ENCODE peak calls at places on chromosomes 12 and 14, in six cellular contexts. One of them, this sample, is unnamed.
A peak's percentile ranks its signal among the peaks of the same experiment; 100 is the strongest.

GRCh38 chr12:100208834-100209233 is 8.2 kb downstream of the ACTR6 start:
- DNase-seq in tibial artery: no peak
- DNase-seq in mesendoderm: no peak
- DNase-seq in sigmoid colon: no peak
- DNase-seq in heart left ventricle: no peak
- DNase-seq in upper lobe of right lung: no peak
- DNase-seq in this sample: no peak

GRCh38 chr12:102551186-102551585 is 70.8 kb upstream of the IGF1 start:
- DNase-seq in tibial artery: no peak
- DNase-seq in heart left ventricle: no peak
- DNase-seq in upper lobe of right lung: no peak
- DNase-seq in sigmoid colon: no peak
- DNase-seq in mesendoderm: no peak
- DNase-seq in this sample: no peak

GRCh38 chr14:104665663-104666522 is 23.5 kb upstream of the INF2 start:
- DNase-seq in upper lobe of right lung: peak; percentile 77
- DNase-seq in sigmoid colon: peak; percentile 61
- DNase-seq in heart left ventricle: no peak
- DNase-seq in mesendoderm: peak; percentile 85
- DNase-seq in tibial artery: no peak
- DNase-seq in this sample: peak; percentile 42

GRCh38 chr14:24392327-24393098 is 6.3 kb upstream of the NYNRIN start:
- DNase-seq in sigmoid colon: no peak
- DNase-seq in mesendoderm: peak; percentile 56
- DNase-seq in tibial artery: no peak
- DNase-seq in heart left ventricle: no peak
- DNase-seq in upper lobe of right lung: no peak
- DNase-seq in this sample: no peak

GRCh38 chr14:98957211-98958047 is 314.6 kb downstream of the BCL11B start:
- DNase-seq in upper lobe of right lung: no peak
- DNase-seq in mesendoderm: no peak
- DNase-seq in tibial artery: peak; percentile 83
- DNase-seq in sigmoid colon: peak; percentile 86
- DNase-seq in heart left ventricle: peak; percentile 56
- DNase-seq in this sample: peak; percentile 85

GRCh38 chr14:39109893-39110715 is 4.0 kb upstream of the GEMIN2 start:
- DNase-seq in heart left ventricle: no peak
- DNase-seq in sigmoid colon: no peak
- DNase-seq in tibial artery: no peak
- DNase-seq in upper lobe of right lung: no peak
- DNase-seq in mesendoderm: no peak
- DNase-seq in this sample: no peak

GRCh38 chr14:21096438-21096837 is 2.0 kb downstream of the ZNF219 start:
- DNase-seq in tibial artery: no peak
- DNase-seq in heart left ventricle: no peak
- DNase-seq in upper lobe of right lung: no peak
- DNase-seq in sigmoid colon: no peak
- DNase-seq in mesendoderm: no peak
- DNase-seq in this sample: no peak

GRCh38 chr14:36028665-36029064 is 147.9 kb downstream of the PTCSC3 start:
- DNase-seq in upper lobe of right lung: no peak
- DNase-seq in mesendoderm: no peak
- DNase-seq in sigmoid colon: no peak
- DNase-seq in tibial artery: no peak
- DNase-seq in heart left ventricle: no peak
- DNase-seq in this sample: no peak

GRCh38 chr14:93299831-93300230 is 33.0 kb downstream of the BTBD7 start:
- DNase-seq in mesendoderm: no peak
- DNase-seq in heart left ventricle: no peak
- DNase-seq in sigmoid colon: no peak
- DNase-seq in upper lobe of right lung: no peak
- DNase-seq in tibial artery: no peak
- DNase-seq in this sample: no peak

GRCh38 chr12:92503029-92503931 is 199.5 kb upstream of the PLEKHG7 start:
- DNase-seq in heart left ventricle: no peak
- DNase-seq in sigmoid colon: peak; percentile 66
- DNase-seq in upper lobe of right lung: no peak
- DNase-seq in mesendoderm: no peak
- DNase-seq in tibial artery: no peak
- DNase-seq in this sample: peak; percentile 38

GRCh38 chr12:97396989-97397388 is 65.6 kb upstream of the RMST start:
- DNase-seq in sigmoid colon: no peak
- DNase-seq in tibial artery: no peak
- DNase-seq in mesendoderm: peak; percentile 87
- DNase-seq in upper lobe of right lung: no peak
- DNase-seq in heart left ventricle: no peak
- DNase-seq in this sample: no peak

GRCh38 chr14:46999661-47000060 is 348.1 kb upstream of the RPL10L start:
- DNase-seq in heart left ventricle: no peak
- DNase-seq in mesendoderm: no peak
- DNase-seq in sigmoid colon: no peak
- DNase-seq in tibial artery: no peak
- DNase-seq in upper lobe of right lung: no peak
- DNase-seq in this sample: no peak

GRCh38 chr12:56104109-56104814 is at the start of gene PA2G4:
- DNase-seq in upper lobe of right lung: peak; percentile 99
- DNase-seq in heart left ventricle: peak; percentile 99
- DNase-seq in tibial artery: peak; percentile 97
- DNase-seq in sigmoid colon: peak; percentile 99
- DNase-seq in mesendoderm: peak; percentile 100
- DNase-seq in this sample: peak; percentile 98

GRCh38 chr12:98355322-98355721 is 160.1 kb upstream of the TMPO start:
- DNase-seq in tibial artery: no peak
- DNase-seq in sigmoid colon: no peak
- DNase-seq in heart left ventricle: no peak
- DNase-seq in upper lobe of right lung: no peak
- DNase-seq in mesendoderm: peak; percentile 64
- DNase-seq in this sample: no peak

GRCh38 chr14:32252030-32252670 is 49.1 kb upstream of the RNU6-8 start:
- DNase-seq in mesendoderm: peak; percentile 86
- DNase-seq in heart left ventricle: no peak
- DNase-seq in sigmoid colon: peak; percentile 72
- DNase-seq in tibial artery: peak; percentile 51
- DNase-seq in upper lobe of right lung: no peak
- DNase-seq in this sample: peak; percentile 47

GRCh38 chr14:55131782-55132181 is 2.7 kb downstream of the LGALS3 start:
- DNase-seq in heart left ventricle: peak; percentile 51
- DNase-seq in tibial artery: no peak
- DNase-seq in mesendoderm: no peak
- DNase-seq in upper lobe of right lung: no peak
- DNase-seq in sigmoid colon: no peak
- DNase-seq in this sample: no peak

GRCh38 chr14:79328863-79329262 is 882.4 kb downstream of the DIO2 start:
- DNase-seq in sigmoid colon: no peak
- DNase-seq in upper lobe of right lung: no peak
- DNase-seq in mesendoderm: no peak
- DNase-seq in tibial artery: no peak
- DNase-seq in heart left ventricle: no peak
- DNase-seq in this sample: no peak

GRCh38 chr12:108432423-108432822 is 82.7 kb upstream of the FICD start:
- DNase-seq in tibial artery: no peak
- DNase-seq in mesendoderm: no peak
- DNase-seq in sigmoid colon: no peak
- DNase-seq in heart left ventricle: no peak
- DNase-seq in upper lobe of right lung: no peak
- DNase-seq in this sample: no peak

GRCh38 chr14:53610947-53611346 is 345.7 kb downstream of the BMP4 start:
- DNase-seq in heart left ventricle: no peak
- DNase-seq in sigmoid colon: no peak
- DNase-seq in tibial artery: no peak
- DNase-seq in mesendoderm: no peak
- DNase-seq in upper lobe of right lung: no peak
- DNase-seq in this sample: no peak

GRCh38 chr12:62190921-62191746 is 69.1 kb upstream of the USP15 start:
- DNase-seq in mesendoderm: peak; percentile 32
- DNase-seq in heart left ventricle: peak; percentile 26
- DNase-seq in tibial artery: no peak
- DNase-seq in upper lobe of right lung: peak; percentile 62
- DNase-seq in sigmoid colon: no peak
- DNase-seq in this sample: no peak

GRCh38 chr14:36661506-36662257 is at the start of gene PAX9:
- DNase-seq in sigmoid colon: no peak
- DNase-seq in mesendoderm: peak; percentile 98
- DNase-seq in heart left ventricle: peak; percentile 66
- DNase-seq in upper lobe of right lung: peak; percentile 86
- DNase-seq in tibial artery: peak; percentile 77
- DNase-seq in this sample: peak; percentile 79

GRCh38 chr14:78725086-78725485 is 554.9 kb downstream of the NRXN3 start:
- DNase-seq in mesendoderm: peak; percentile 93
- DNase-seq in heart left ventricle: no peak
- DNase-seq in sigmoid colon: no peak
- DNase-seq in tibial artery: no peak
- DNase-seq in upper lobe of right lung: no peak
- DNase-seq in this sample: no peak

GRCh38 chr12:21775130-21775920 is 819 bp upstream of the KCNJ8 start:
- DNase-seq in tibial artery: no peak
- DNase-seq in upper lobe of right lung: no peak
- DNase-seq in sigmoid colon: no peak
- DNase-seq in heart left ventricle: no peak
- DNase-seq in mesendoderm: peak; percentile 8
- DNase-seq in this sample: no peak
- H3K27ac ChIP-seq in tibial artery: peak overlapping the region; percentile 89
- H3K27ac ChIP-seq in upper lobe of right lung: peak overlapping the region; percentile 80
- H3K27ac ChIP-seq in sigmoid colon: peak overlapping the region; percentile 85
- H3K27ac ChIP-seq in heart left ventricle: peak overlapping the region; percentile 96
- H3K27ac ChIP-seq in mesendoderm: no peak overlapping the region
- H3K27ac ChIP-seq in this sample: peak overlapping the region; percentile 96

GRCh38 chr12:2633825-2634200 is 161.0 kb upstream of the FKBP4 start:
- DNase-seq in mesendoderm: no peak
- DNase-seq in tibial artery: no peak
- DNase-seq in sigmoid colon: peak; percentile 25
- DNase-seq in upper lobe of right lung: no peak
- DNase-seq in heart left ventricle: no peak
- DNase-seq in this sample: no peak

GRCh38 chr12:2634481-2634880 is 160.3 kb upstream of the FKBP4 start:
- DNase-seq in tibial artery: no peak
- DNase-seq in sigmoid colon: no peak
- DNase-seq in upper lobe of right lung: peak; percentile 20
- DNase-seq in mesendoderm: no peak
- DNase-seq in heart left ventricle: no peak
- DNase-seq in this sample: no peak

GRCh38 chr12:2636741-2637140 is 158.0 kb upstream of the FKBP4 start:
- DNase-seq in upper lobe of right lung: no peak
- DNase-seq in mesendoderm: no peak
- DNase-seq in heart left ventricle: no peak
- DNase-seq in tibial artery: no peak
- DNase-seq in sigmoid colon: peak; percentile 33
- DNase-seq in this sample: no peak

GRCh38 chr12:2631613-2632350 is 163.0 kb upstream of the FKBP4 start:
- DNase-seq in sigmoid colon: no peak
- DNase-seq in upper lobe of right lung: no peak
- DNase-seq in tibial artery: no peak
- DNase-seq in mesendoderm: no peak
- DNase-seq in heart left ventricle: peak; percentile 69
- DNase-seq in this sample: peak; percentile 34

GRCh38 chr12:2633176-2633824 is 161.5 kb upstream of the FKBP4 start:
- DNase-seq in heart left ventricle: no peak
- DNase-seq in upper lobe of right lung: peak; percentile 49
- DNase-seq in mesendoderm: no peak
- DNase-seq in sigmoid colon: peak; percentile 46
- DNase-seq in tibial artery: no peak
- DNase-seq in this sample: no peak
- H3K27ac ChIP-seq in heart left ventricle: peak overlapping the region; percentile 81
- H3K27ac ChIP-seq in upper lobe of right lung: no peak overlapping the region
- H3K27ac ChIP-seq in mesendoderm: no peak overlapping the region
- H3K27ac ChIP-seq in sigmoid colon: no peak overlapping the region
- H3K27ac ChIP-seq in tibial artery: no peak overlapping the region
- H3K27ac ChIP-seq in this sample: no peak overlapping the region

GRCh38 chr14:59252772-59253500 is 64.5 kb downstream of the DAAM1 start:
- DNase-seq in heart left ventricle: no peak
- DNase-seq in sigmoid colon: no peak
- DNase-seq in upper lobe of right lung: no peak
- DNase-seq in mesendoderm: no peak
- DNase-seq in tibial artery: no peak
- DNase-seq in this sample: no peak
- H3K27ac ChIP-seq in heart left ventricle: peak overlapping the region; percentile 89
- H3K27ac ChIP-seq in sigmoid colon: peak overlapping the region; percentile 87
- H3K27ac ChIP-seq in upper lobe of right lung: peak overlapping the region; percentile 88
- H3K27ac ChIP-seq in mesendoderm: no peak overlapping the region
- H3K27ac ChIP-seq in tibial artery: peak overlapping the region; percentile 72
- H3K27ac ChIP-seq in this sample: peak overlapping the region; percentile 93

GRCh38 chr12:117038919-117039318 is 60.3 kb downstream of the TESC start:
- DNase-seq in sigmoid colon: no peak
- DNase-seq in tibial artery: no peak
- DNase-seq in upper lobe of right lung: no peak
- DNase-seq in mesendoderm: no peak
- DNase-seq in heart left ventricle: no peak
- DNase-seq in this sample: no peak
- H3K27ac ChIP-seq in sigmoid colon: no peak overlapping the region
- H3K27ac ChIP-seq in tibial artery: no peak overlapping the region
- H3K27ac ChIP-seq in upper lobe of right lung: no peak overlapping the region
- H3K27ac ChIP-seq in mesendoderm: no peak overlapping the region
- H3K27ac ChIP-seq in heart left ventricle: no peak overlapping the region
- H3K27ac ChIP-seq in this sample: no peak overlapping the region

DNA sequence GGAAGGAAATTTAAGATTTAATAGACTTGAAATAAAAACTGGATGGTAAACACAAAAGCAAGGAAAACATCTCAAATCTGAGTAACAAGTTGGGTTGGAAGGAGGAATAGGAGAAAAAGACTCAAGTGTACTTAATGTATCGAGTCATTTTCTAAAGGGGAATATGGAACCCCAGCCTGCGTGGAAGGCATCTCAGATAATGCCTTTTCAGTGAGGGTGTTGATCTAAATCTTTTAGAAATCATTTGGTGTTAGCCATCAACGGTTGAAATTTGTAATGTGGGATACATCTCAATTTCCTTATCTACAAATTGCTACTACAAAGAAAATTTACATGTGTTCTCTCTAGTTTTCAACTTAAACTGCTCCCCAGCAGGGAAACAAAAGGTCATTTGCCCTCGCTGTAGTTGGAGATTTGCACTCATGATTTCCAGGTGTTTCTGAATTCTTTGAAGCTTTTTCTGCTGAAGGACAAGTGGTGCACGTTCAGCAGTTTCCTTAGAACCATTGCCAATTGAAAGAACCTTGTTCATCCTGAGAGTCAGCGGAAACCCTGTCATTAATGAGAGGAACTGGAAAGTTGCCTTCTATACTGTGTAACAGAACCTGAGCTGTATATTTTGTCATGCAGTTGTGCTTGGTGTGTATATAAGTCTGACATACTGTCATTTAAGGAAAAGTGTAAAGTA is 2.2 kb downstream of the PCBP2 start:
- DNase-seq in tibial artery: no peak
- DNase-seq in sigmoid colon: no peak
- DNase-seq in upper lobe of right lung: no peak
- DNase-seq in mesendoderm: no peak
- DNase-seq in heart left ventricle: no peak
- DNase-seq in this sample: no peak
- H3K27ac ChIP-seq in tibial artery: no peak overlapping the region
- H3K27ac ChIP-seq in sigmoid colon: peak overlapping the region; percentile 98
- H3K27ac ChIP-seq in upper lobe of right lung: no peak overlapping the region
- H3K27ac ChIP-seq in mesendoderm: no peak overlapping the region
- H3K27ac ChIP-seq in heart left ventricle: no peak overlapping the region
- H3K27ac ChIP-seq in this sample: peak overlapping the region; percentile 68